ENCODE peak calls at places on chromosomes 4 and X, in nine cellular contexts. One of them, this sample, is unnamed.

GRCh38 chrX:68944211-68944610 is 115.4 kb downstream of the EFNB1 start:
- DNase-seq in HS-5: no peak
- DNase-seq in activated naive CD4-positive, alpha-beta T cell: no peak
- DNase-seq in T-helper 22 cell: no peak
- DNase-seq in Right ventricle myocardium superior: no peak
- DNase-seq in adipocyte: no peak
- DNase-seq in GM12865: no peak
- DNase-seq in brain microvascular endothelial cell: no peak
- DNase-seq in NCI-H1105 treated with DMSO at 0.1 percent for 48 hours: no peak
- DNase-seq in this sample: no peak

GRCh38 chrX:20514358-20514757 is 247.6 kb upstream of the RPS6KA3 start:
- DNase-seq in T-helper 22 cell: no peak
- DNase-seq in brain microvascular endothelial cell: peak
- DNase-seq in HS-5: peak
- DNase-seq in Right ventricle myocardium superior: no peak
- DNase-seq in GM12865: no peak
- DNase-seq in adipocyte: peak
- DNase-seq in NCI-H1105 treated with DMSO at 0.1 percent for 48 hours: no peak
- DNase-seq in activated naive CD4-positive, alpha-beta T cell: no peak
- DNase-seq in this sample: no peak

GRCh38 chr4:74886490-74886889 is 46.4 kb upstream of the PARM1 start:
- DNase-seq in adipocyte: peak
- DNase-seq in brain microvascular endothelial cell: no peak
- DNase-seq in HS-5: no peak
- DNase-seq in Right ventricle myocardium superior: no peak
- DNase-seq in GM12865: no peak
- DNase-seq in NCI-H1105 treated with DMSO at 0.1 percent for 48 hours: peak
- DNase-seq in T-helper 22 cell: no peak
- DNase-seq in activated naive CD4-positive, alpha-beta T cell: no peak
- DNase-seq in this sample: peak

GRCh38 chr4:124061413-124061812 is 651.1 kb downstream of the ANKRD50 start:
- DNase-seq in HS-5: no peak
- DNase-seq in Right ventricle myocardium superior: no peak
- DNase-seq in NCI-H1105 treated with DMSO at 0.1 percent for 48 hours: no peak
- DNase-seq in adipocyte: peak
- DNase-seq in GM12865: no peak
- DNase-seq in brain microvascular endothelial cell: no peak
- DNase-seq in activated naive CD4-positive, alpha-beta T cell: no peak
- DNase-seq in T-helper 22 cell: no peak
- DNase-seq in this sample: no peak

GRCh38 chr4:11111876-11112275 is 316.8 kb downstream of the HS3ST1 start:
- DNase-seq in adipocyte: no peak
- DNase-seq in brain microvascular endothelial cell: no peak
- DNase-seq in activated naive CD4-positive, alpha-beta T cell: no peak
- DNase-seq in HS-5: no peak
- DNase-seq in GM12865: no peak
- DNase-seq in T-helper 22 cell: no peak
- DNase-seq in NCI-H1105 treated with DMSO at 0.1 percent for 48 hours: no peak
- DNase-seq in Right ventricle myocardium superior: no peak
- DNase-seq in this sample: no peak

GRCh38 chr4:58936436-58936835 is 1826.3 kb upstream of the IGFBP7 start:
- DNase-seq in adipocyte: no peak
- DNase-seq in T-helper 22 cell: no peak
- DNase-seq in activated naive CD4-positive, alpha-beta T cell: no peak
- DNase-seq in GM12865: no peak
- DNase-seq in Right ventricle myocardium superior: no peak
- DNase-seq in HS-5: no peak
- DNase-seq in brain microvascular endothelial cell: no peak
- DNase-seq in NCI-H1105 treated with DMSO at 0.1 percent for 48 hours: no peak
- DNase-seq in this sample: no peak

GRCh38 chr4:124610214-124610613 is 102.3 kb downstream of the ANKRD50 start:
- DNase-seq in brain microvascular endothelial cell: no peak
- DNase-seq in adipocyte: no peak
- DNase-seq in Right ventricle myocardium superior: no peak
- DNase-seq in NCI-H1105 treated with DMSO at 0.1 percent for 48 hours: no peak
- DNase-seq in T-helper 22 cell: no peak
- DNase-seq in activated naive CD4-positive, alpha-beta T cell: no peak
- DNase-seq in GM12865: no peak
- DNase-seq in HS-5: no peak
- DNase-seq in this sample: no peak

GRCh38 chr4:125735107-125735506 is 420.4 kb downstream of the FAT4 start:
- DNase-seq in HS-5: peak
- DNase-seq in Right ventricle myocardium superior: no peak
- DNase-seq in adipocyte: peak
- DNase-seq in activated naive CD4-positive, alpha-beta T cell: no peak
- DNase-seq in brain microvascular endothelial cell: peak
- DNase-seq in NCI-H1105 treated with DMSO at 0.1 percent for 48 hours: no peak
- DNase-seq in GM12865: no peak
- DNase-seq in T-helper 22 cell: no peak
- DNase-seq in this sample: no peak

GRCh38 chr4:153564630-153565525 is 98.7 kb downstream of the TMEM131L start:
- DNase-seq in T-helper 22 cell: no peak
- DNase-seq in NCI-H1105 treated with DMSO at 0.1 percent for 48 hours: no peak
- DNase-seq in activated naive CD4-positive, alpha-beta T cell: no peak
- DNase-seq in Right ventricle myocardium superior: peak
- DNase-seq in GM12865: no peak
- DNase-seq in adipocyte: peak
- DNase-seq in HS-5: no peak
- DNase-seq in brain microvascular endothelial cell: no peak
- DNase-seq in this sample: peak

GRCh38 chrX:56766554-56767412 is 37.7 kb downstream of the NBDY start:
- DNase-seq in GM12865: no peak
- DNase-seq in HS-5: no peak
- DNase-seq in activated naive CD4-positive, alpha-beta T cell: no peak
- DNase-seq in brain microvascular endothelial cell: peak
- DNase-seq in adipocyte: peak
- DNase-seq in NCI-H1105 treated with DMSO at 0.1 percent for 48 hours: no peak
- DNase-seq in Right ventricle myocardium superior: no peak
- DNase-seq in T-helper 22 cell: no peak
- DNase-seq in this sample: no peak

GRCh38 chr4:139564502-139564901 is 8.5 kb upstream of the SETD7 start:
- DNase-seq in adipocyte: no peak
- DNase-seq in brain microvascular endothelial cell: no peak
- DNase-seq in activated naive CD4-positive, alpha-beta T cell: no peak
- DNase-seq in NCI-H1105 treated with DMSO at 0.1 percent for 48 hours: no peak
- DNase-seq in T-helper 22 cell: no peak
- DNase-seq in Right ventricle myocardium superior: no peak
- DNase-seq in HS-5: no peak
- DNase-seq in GM12865: no peak
- DNase-seq in this sample: peak

GRCh38 chr4:43374352-43374751 is 481.8 kb downstream of the GRXCR1 start:
- DNase-seq in T-helper 22 cell: no peak
- DNase-seq in NCI-H1105 treated with DMSO at 0.1 percent for 48 hours: no peak
- DNase-seq in brain microvascular endothelial cell: peak
- DNase-seq in Right ventricle myocardium superior: no peak
- DNase-seq in GM12865: no peak
- DNase-seq in adipocyte: no peak
- DNase-seq in HS-5: no peak
- DNase-seq in activated naive CD4-positive, alpha-beta T cell: no peak
- DNase-seq in this sample: no peak